ENCODE peak calls at places on chromosomes 3 and 15, in six cellular contexts. One of them, this sample, is unnamed.

GRCh38 chr15:63392355-63393009 is 10.8 kb upstream of the CA12 start:
- DNase-seq in Peyer's patch: no peak
- DNase-seq in body of pancreas: peak; percentile 24
- DNase-seq in colonic mucosa: peak; percentile 46
- DNase-seq in adrenal gland: no peak
- DNase-seq in BE2C: no peak
- DNase-seq in this sample: no peak

GRCh38 chr3:151402349-151402748 is 17.8 kb upstream of the P2RY12 start:
- DNase-seq in colonic mucosa: no peak
- DNase-seq in body of pancreas: no peak
- DNase-seq in BE2C: no peak
- DNase-seq in adrenal gland: no peak
- DNase-seq in Peyer's patch: no peak
- DNase-seq in this sample: no peak

GRCh38 chr15:73383310-73384185 is 14.8 kb upstream of the HCN4 start:
- DNase-seq in BE2C: no peak
- DNase-seq in body of pancreas: no peak
- DNase-seq in colonic mucosa: no peak
- DNase-seq in adrenal gland: no peak
- DNase-seq in Peyer's patch: no peak
- DNase-seq in this sample: no peak

GRCh38 chr3:166560253-166560652 is 723.0 kb upstream of the BCHE start:
- DNase-seq in colonic mucosa: no peak
- DNase-seq in BE2C: no peak
- DNase-seq in adrenal gland: no peak
- DNase-seq in body of pancreas: no peak
- DNase-seq in Peyer's patch: no peak
- DNase-seq in this sample: no peak

GRCh38 chr3:14170569-14171159 is 7.7 kb downstream of the XPC start:
- DNase-seq in colonic mucosa: no peak
- DNase-seq in BE2C: no peak
- DNase-seq in body of pancreas: no peak
- DNase-seq in Peyer's patch: no peak
- DNase-seq in adrenal gland: no peak
- DNase-seq in this sample: no peak

GRCh38 chr3:105647047-105647446 is 221.8 kb downstream of the CBLB start:
- DNase-seq in colonic mucosa: no peak
- DNase-seq in Peyer's patch: peak; percentile 57
- DNase-seq in BE2C: peak; percentile 68
- DNase-seq in body of pancreas: peak; percentile 18
- DNase-seq in adrenal gland: peak; percentile 89
- DNase-seq in this sample: no peak

GRCh38 chr3:38332202-38332601 is 14.4 kb upstream of the XYLB start:
- DNase-seq in body of pancreas: no peak
- DNase-seq in adrenal gland: no peak
- DNase-seq in BE2C: no peak
- DNase-seq in Peyer's patch: no peak
- DNase-seq in colonic mucosa: no peak
- DNase-seq in this sample: no peak

GRCh38 chr3:17070560-17070959 is 185.8 kb downstream of the PLCL2 start:
- DNase-seq in BE2C: no peak
- DNase-seq in body of pancreas: peak; percentile 49
- DNase-seq in colonic mucosa: peak; percentile 62
- DNase-seq in Peyer's patch: peak; percentile 53
- DNase-seq in adrenal gland: peak; percentile 26
- DNase-seq in this sample: no peak

GRCh38 chr3:192273611-192274010 is 453.7 kb downstream of the FGF12 start:
- DNase-seq in body of pancreas: peak; percentile 3
- DNase-seq in Peyer's patch: no peak
- DNase-seq in BE2C: no peak
- DNase-seq in colonic mucosa: no peak
- DNase-seq in adrenal gland: no peak
- DNase-seq in this sample: no peak

GRCh38 chr3:15331606-15332404 is 581 bp downstream of the SH3BP5 start:
- DNase-seq in BE2C: peak; percentile 13
- DNase-seq in adrenal gland: peak; percentile 74
- DNase-seq in colonic mucosa: no peak
- DNase-seq in body of pancreas: no peak
- DNase-seq in Peyer's patch: peak; percentile 72
- DNase-seq in this sample: peak; percentile 78

GRCh38 chr3:197674741-197675567 is 61.8 kb downstream of the RUBCN start:
- DNase-seq in adrenal gland: no peak
- DNase-seq in body of pancreas: no peak
- DNase-seq in Peyer's patch: peak; percentile 86
- DNase-seq in BE2C: no peak
- DNase-seq in colonic mucosa: no peak
- DNase-seq in this sample: no peak

GRCh38 chr3:10548997-10549396 is 43.6 kb upstream of the ATP2B2 start:
- DNase-seq in Peyer's patch: no peak
- DNase-seq in BE2C: no peak
- DNase-seq in colonic mucosa: no peak
- DNase-seq in adrenal gland: no peak
- DNase-seq in body of pancreas: no peak
- DNase-seq in this sample: peak; percentile 20

GRCh38 chr3:187572431-187572830 is 97.8 kb downstream of the SST start:
- DNase-seq in adrenal gland: no peak
- DNase-seq in BE2C: no peak
- DNase-seq in colonic mucosa: no peak
- DNase-seq in body of pancreas: no peak
- DNase-seq in Peyer's patch: no peak
- DNase-seq in this sample: no peak

GRCh38 chr15:72284781-72285180 is 12.4 kb upstream of the PARP6 start:
- DNase-seq in colonic mucosa: no peak
- DNase-seq in adrenal gland: no peak
- DNase-seq in Peyer's patch: no peak
- DNase-seq in body of pancreas: no peak
- DNase-seq in BE2C: no peak
- DNase-seq in this sample: no peak

GRCh38 chr3:181868576-181868975 is 156.9 kb downstream of the SOX2 start:
- DNase-seq in Peyer's patch: no peak
- DNase-seq in adrenal gland: no peak
- DNase-seq in colonic mucosa: no peak
- DNase-seq in BE2C: no peak
- DNase-seq in body of pancreas: no peak
- DNase-seq in this sample: no peak

GRCh38 chr15:85667491-85668424 is 127.0 kb downstream of the KLHL25 start:
- DNase-seq in adrenal gland: peak; percentile 75
- DNase-seq in Peyer's patch: no peak
- DNase-seq in colonic mucosa: peak; percentile 37
- DNase-seq in body of pancreas: peak; percentile 83
- DNase-seq in BE2C: no peak
- DNase-seq in this sample: no peak

GRCh38 chr15:75733761-75734651 is 21.4 kb upstream of the CSPG4 start:
- DNase-seq in adrenal gland: no peak
- DNase-seq in colonic mucosa: no peak
- DNase-seq in Peyer's patch: no peak
- DNase-seq in body of pancreas: no peak
- DNase-seq in BE2C: no peak
- DNase-seq in this sample: peak; percentile 55

GRCh38 chr3:152302521-152303021 is 33.8 kb downstream of the MBNL1 start:
- DNase-seq in adrenal gland: peak; percentile 73
- DNase-seq in colonic mucosa: no peak
- DNase-seq in BE2C: no peak
- DNase-seq in body of pancreas: peak; percentile 76
- DNase-seq in Peyer's patch: peak; percentile 71
- DNase-seq in this sample: peak; percentile 72

GRCh38 chr15:59329091-59329490 is 43.6 kb downstream of the MYO1E start:
- DNase-seq in adrenal gland: no peak
- DNase-seq in colonic mucosa: no peak
- DNase-seq in body of pancreas: no peak
- DNase-seq in Peyer's patch: no peak
- DNase-seq in BE2C: no peak
- DNase-seq in this sample: no peak

GRCh38 chr3:38843898-38844297 is 27.9 kb upstream of the SCN10A start:
- DNase-seq in body of pancreas: peak; percentile 24
- DNase-seq in colonic mucosa: no peak
- DNase-seq in BE2C: no peak
- DNase-seq in Peyer's patch: no peak
- DNase-seq in adrenal gland: no peak
- DNase-seq in this sample: no peak

GRCh38 chr3:96756516-96756915 is 57.9 kb upstream of the EPHA6 start:
- DNase-seq in adrenal gland: no peak
- DNase-seq in BE2C: no peak
- DNase-seq in Peyer's patch: no peak
- DNase-seq in body of pancreas: no peak
- DNase-seq in colonic mucosa: no peak
- DNase-seq in this sample: no peak

GRCh38 chr15:99062226-99062625 is 42.7 kb upstream of the SYNM start:
- DNase-seq in colonic mucosa: no peak
- DNase-seq in body of pancreas: no peak
- DNase-seq in Peyer's patch: no peak
- DNase-seq in BE2C: no peak
- DNase-seq in adrenal gland: no peak
- DNase-seq in this sample: no peak

GRCh38 chr15:99073008-99073714 is 31.7 kb upstream of the SYNM start:
- DNase-seq in Peyer's patch: no peak
- DNase-seq in body of pancreas: no peak
- DNase-seq in BE2C: no peak
- DNase-seq in adrenal gland: no peak
- DNase-seq in colonic mucosa: no peak
- DNase-seq in this sample: peak; percentile 12

GRCh38 chr15:99071091-99071680 is 33.7 kb upstream of the SYNM start:
- DNase-seq in body of pancreas: no peak
- DNase-seq in colonic mucosa: no peak
- DNase-seq in BE2C: no peak
- DNase-seq in adrenal gland: no peak
- DNase-seq in Peyer's patch: no peak
- DNase-seq in this sample: peak; percentile 25

GRCh38 chr15:99070268-99070667 is 34.6 kb upstream of the SYNM start:
- DNase-seq in adrenal gland: no peak
- DNase-seq in BE2C: no peak
- DNase-seq in colonic mucosa: no peak
- DNase-seq in body of pancreas: no peak
- DNase-seq in Peyer's patch: no peak
- DNase-seq in this sample: peak; percentile 15

DNA sequence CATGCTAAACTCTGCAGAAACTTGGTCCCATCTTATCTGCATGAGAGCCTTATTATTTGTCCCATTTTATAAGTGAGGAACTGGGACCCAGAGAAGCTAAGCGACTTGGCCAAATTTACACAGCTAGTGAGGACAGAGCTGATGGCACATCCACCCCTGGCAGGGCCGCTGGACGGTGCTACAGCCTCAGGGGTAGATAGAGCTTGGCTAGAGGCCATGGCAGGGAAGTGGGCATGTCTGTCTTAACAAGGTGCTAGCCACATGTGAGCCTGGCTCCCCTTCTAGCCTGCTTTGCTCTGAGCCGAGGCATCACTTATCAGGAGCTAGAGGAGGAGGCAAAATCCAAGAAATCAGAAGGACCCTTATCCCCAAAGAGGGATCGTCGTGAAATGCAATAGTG is 36.7 kb upstream of the SYNM start:
- DNase-seq in colonic mucosa: no peak
- DNase-seq in adrenal gland: no peak
- DNase-seq in BE2C: no peak
- DNase-seq in Peyer's patch: no peak
- DNase-seq in body of pancreas: no peak
- DNase-seq in this sample: no peak
- H3K27me3 ChIP-seq in colonic mucosa: no peaks in the 10 kb centered on the region
- H3K27me3 ChIP-seq in adrenal gland: no peaks in the 10 kb centered on the region
- H3K27me3 ChIP-seq in BE2C: peaks cover 8% of the 10 kb centered on the region
- H3K27me3 ChIP-seq in Peyer's patch: no peaks in the 10 kb centered on the region
- H3K27me3 ChIP-seq in body of pancreas: no peaks in the 10 kb centered on the region
- H3K27me3 ChIP-seq in this sample: no peaks in the 10 kb centered on the region

GRCh38 chr3:184338538-184338945 is 1.1 kb downstream of the FAM131A start:
- DNase-seq in colonic mucosa: no peak
- DNase-seq in Peyer's patch: peak; percentile 67
- DNase-seq in adrenal gland: peak; percentile 40
- DNase-seq in body of pancreas: peak; percentile 66
- DNase-seq in BE2C: peak; percentile 96
- DNase-seq in this sample: peak; percentile 75

GRCh38 chr3:184336484-184337230 is 743 bp upstream of the FAM131A start:
- DNase-seq in colonic mucosa: no peak
- DNase-seq in Peyer's patch: no peak
- DNase-seq in body of pancreas: peak; percentile 45
- DNase-seq in adrenal gland: peak; percentile 47
- DNase-seq in BE2C: no peak
- DNase-seq in this sample: no peak

GRCh38 chr3:184339016-184339415 is 1.6 kb downstream of the FAM131A start:
- DNase-seq in body of pancreas: no peak
- DNase-seq in BE2C: no peak
- DNase-seq in adrenal gland: no peak
- DNase-seq in Peyer's patch: no peak
- DNase-seq in colonic mucosa: no peak
- DNase-seq in this sample: no peak

GRCh38 chr3:184337315-184337714 is at the start of gene FAM131A:
- DNase-seq in adrenal gland: no peak
- DNase-seq in body of pancreas: no peak
- DNase-seq in Peyer's patch: no peak
- DNase-seq in BE2C: no peak
- DNase-seq in colonic mucosa: no peak
- DNase-seq in this sample: no peak

DNA sequence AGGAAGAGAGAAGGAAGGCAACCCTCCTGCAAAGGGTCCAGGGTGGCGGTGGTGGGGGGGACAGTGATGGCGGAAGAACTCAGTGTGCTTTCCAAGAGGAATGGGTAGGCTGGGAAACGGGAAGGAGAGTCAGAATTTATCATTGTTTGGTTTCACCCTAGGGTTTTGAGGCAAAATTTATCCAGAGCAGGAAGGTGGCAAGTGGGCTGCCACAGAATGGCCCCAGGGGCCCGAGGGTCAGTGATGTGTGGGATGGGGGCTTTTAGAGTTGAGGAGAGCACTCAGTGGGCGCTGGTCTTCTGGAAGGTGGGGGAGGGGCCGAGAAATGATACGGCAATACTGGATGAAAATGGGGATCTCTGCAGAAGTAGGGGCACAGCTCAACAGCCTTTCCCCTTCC is 581 bp downstream of the FAM131A start:
- DNase-seq in body of pancreas: no peak
- DNase-seq in BE2C: no peak
- DNase-seq in colonic mucosa: no peak
- DNase-seq in adrenal gland: no peak
- DNase-seq in Peyer's patch: no peak
- DNase-seq in this sample: no peak
- H3K4me3 ChIP-seq in body of pancreas: no peak overlapping the region
- H3K4me3 ChIP-seq in BE2C: peak overlapping the region; percentile 66
- H3K4me3 ChIP-seq in colonic mucosa: no peak overlapping the region
- H3K4me3 ChIP-seq in adrenal gland: peak overlapping the region; percentile 5
- H3K4me3 ChIP-seq in Peyer's patch: no peak overlapping the region
- H3K4me3 ChIP-seq in this sample: no peak overlapping the region

DNA sequence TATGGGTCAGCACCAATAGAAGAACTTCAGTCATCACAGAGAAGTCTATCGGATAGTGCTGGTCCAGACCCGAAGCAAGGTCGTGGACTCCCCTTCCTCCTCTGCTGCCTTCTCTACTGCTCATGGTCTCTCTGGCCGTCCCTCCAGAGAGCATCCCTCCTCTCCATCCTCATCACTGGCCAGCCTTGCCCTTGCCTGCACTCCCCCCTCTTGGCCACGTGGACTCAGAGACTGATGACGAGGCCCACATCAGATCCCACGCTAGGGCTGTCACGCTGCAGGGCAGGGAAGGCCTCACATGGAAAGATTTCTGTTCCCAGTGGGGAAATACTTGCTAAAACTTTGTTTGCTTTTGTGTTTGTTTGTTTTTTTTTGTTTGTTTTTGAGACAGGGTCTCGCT is 35.3 kb downstream of the IGDCC3 start:
- DNase-seq in BE2C: no peak
- DNase-seq in Peyer's patch: no peak
- DNase-seq in colonic mucosa: no peak
- DNase-seq in adrenal gland: no peak
- DNase-seq in body of pancreas: no peak
- DNase-seq in this sample: no peak
- H3K27me3 ChIP-seq in BE2C: no peaks in the 10 kb centered on the region
- H3K27me3 ChIP-seq in Peyer's patch: no peaks in the 10 kb centered on the region
- H3K27me3 ChIP-seq in colonic mucosa: no peaks in the 10 kb centered on the region
- H3K27me3 ChIP-seq in adrenal gland: no peaks in the 10 kb centered on the region
- H3K27me3 ChIP-seq in body of pancreas: no peaks in the 10 kb centered on the region
- H3K27me3 ChIP-seq in this sample: no peaks in the 10 kb centered on the region

GRCh38 chr3:123229145-123229544 is 27.4 kb downstream of the SEC22A start:
- DNase-seq in Peyer's patch: no peak
- DNase-seq in BE2C: no peak
- DNase-seq in body of pancreas: no peak
- DNase-seq in adrenal gland: no peak
- DNase-seq in colonic mucosa: no peak
- DNase-seq in this sample: no peak
- H3K4me3 ChIP-seq in Peyer's patch: no peak overlapping the region
- H3K4me3 ChIP-seq in BE2C: no peak overlapping the region
- H3K4me3 ChIP-seq in body of pancreas: no peak overlapping the region
- H3K4me3 ChIP-seq in adrenal gland: no peak overlapping the region
- H3K4me3 ChIP-seq in colonic mucosa: no peak overlapping the region
- H3K4me3 ChIP-seq in this sample: no peak overlapping the region

This sample was measured in upper lobe of right lung.